ENCODE peak calls at places on chromosome 18, in six cellular contexts. J, U, V, C, W and Q are unnamed samples.

GRCh38 chr18:23953984-23954383 is 60.6 kb upstream of the TTC39C start:
- DNase-seq in W (no peak), V (no peak), C (no peak), U (no peak), J (no peak), Q (no peak)

GRCh38 chr18:76099931-76100457 is 395.0 kb downstream of the ZNF516 start:
- DNase-seq in U (no peak), W (no peak), J (no peak), C (no peak), V (no peak), Q (no peak)

GRCh38 chr18:13442451-13442850 is 223.9 kb downstream of the LDLRAD4 start:
- DNase-seq in V (peak), C (no peak), J (no peak), U (no peak), W (no peak), Q (no peak)

GRCh38 chr18:50819027-50819726 is 639 bp downstream of the MRO start:
- DNase-seq in V (peak), C (no peak), U (no peak), W (peak), J (peak), Q (no peak)

GRCh38 chr18:12401881-12402280 is 5.8 kb upstream of the PRELID3A start:
- DNase-seq in W (no peak), C (no peak), V (no peak), J (no peak), U (no peak), Q (no peak)

GRCh38 chr18:31070206-31070605 is 27.7 kb upstream of the DSC3 start:
- DNase-seq in U (no peak), C (no peak), W (peak), V (no peak), J (no peak), Q (no peak)

GRCh38 chr18:50826027-50826426 is 6.2 kb upstream of the MRO start:
- DNase-seq in C (no peak), V (no peak), W (no peak), U (no peak), J (no peak), Q (no peak)

GRCh38 chr18:21112140-21112473 is 494 bp upstream of the ROCK1 start:
- DNase-seq in W (no peak), V (no peak), C (no peak), J (no peak), U (no peak), Q (no peak)

GRCh38 chr18:58097127-58097906 is 53.3 kb downstream of the NEDD4L start:
- DNase-seq in W (no peak), U (peak), J (no peak), V (no peak), C (no peak), Q (no peak)

GRCh38 chr18:3605562-3606443 is 155.8 kb downstream of the TGIF1 start:
- DNase-seq in C (no peak), U (peak), J (no peak), V (no peak), W (peak), Q (peak)

GRCh38 chr18:79883461-79884295 is 67.8 kb downstream of the SLC66A2 start:
- DNase-seq in V (no peak), J (no peak), W (no peak), U (no peak), C (no peak), Q (no peak)

GRCh38 chr18:8689431-8689830 is 15.9 kb upstream of the MTCL1 start:
- DNase-seq in W (no peak), U (no peak), J (no peak), C (no peak), V (no peak), Q (no peak)

GRCh38 chr18:74514860-74515495 is 18.8 kb downstream of the CNDP2 start:
- DNase-seq in V (no peak), U (no peak), W (no peak), C (no peak), J (no peak), Q (no peak)

GRCh38 chr18:74249181-74249968 is 42.4 kb downstream of the CYB5A start:
- DNase-seq in U (peak), J (no peak), W (peak), V (no peak), C (no peak), Q (peak)

GRCh38 chr18:11154369-11154982 is 5.1 kb upstream of the PIEZO2 start:
- DNase-seq in U (peak), V (no peak), W (peak), C (peak), J (no peak), Q (peak)

GRCh38 chr18:23872701-23873550 is 141.6 kb upstream of the TTC39C start:
- DNase-seq in J (no peak), U (no peak), V (no peak), C (no peak), W (no peak), Q (no peak)

GRCh38 chr18:46313521-46313920 is 209.3 kb downstream of the HAUS1 start:
- DNase-seq in V (no peak), U (no peak), C (no peak), W (no peak), J (no peak), Q (no peak)

GRCh38 chr18:47316924-47317323 is 65.5 kb upstream of the SKOR2 start:
- DNase-seq in U (no peak), C (peak), J (no peak), V (no peak), W (no peak), Q (no peak)

GRCh38 chr18:74175658-74176057 is 27.3 kb downstream of the TIMM21 start:
- DNase-seq in C (no peak), J (no peak), V (no peak), W (no peak), U (no peak), Q (no peak)

GRCh38 chr18:58161659-58162058 is 117.6 kb downstream of the NEDD4L start:
- DNase-seq in W (peak), U (no peak), V (no peak), J (no peak), C (no peak), Q (no peak)

GRCh38 chr18:44781890-44782289 is 101.2 kb downstream of the SETBP1 start:
- DNase-seq in J (no peak), V (no peak), U (peak), C (no peak), W (peak), Q (no peak)

GRCh38 chr18:10269226-10269625 is 185.2 kb upstream of the APCDD1 start:
- DNase-seq in W (no peak), C (no peak), V (no peak), U (no peak), J (no peak), Q (no peak)

GRCh38 chr18:56639094-56639361 is 636 bp upstream of the TXNL1 start:
- DNase-seq in J (no peak), W (no peak), V (no peak), C (no peak), U (no peak), Q (no peak)

DNA sequence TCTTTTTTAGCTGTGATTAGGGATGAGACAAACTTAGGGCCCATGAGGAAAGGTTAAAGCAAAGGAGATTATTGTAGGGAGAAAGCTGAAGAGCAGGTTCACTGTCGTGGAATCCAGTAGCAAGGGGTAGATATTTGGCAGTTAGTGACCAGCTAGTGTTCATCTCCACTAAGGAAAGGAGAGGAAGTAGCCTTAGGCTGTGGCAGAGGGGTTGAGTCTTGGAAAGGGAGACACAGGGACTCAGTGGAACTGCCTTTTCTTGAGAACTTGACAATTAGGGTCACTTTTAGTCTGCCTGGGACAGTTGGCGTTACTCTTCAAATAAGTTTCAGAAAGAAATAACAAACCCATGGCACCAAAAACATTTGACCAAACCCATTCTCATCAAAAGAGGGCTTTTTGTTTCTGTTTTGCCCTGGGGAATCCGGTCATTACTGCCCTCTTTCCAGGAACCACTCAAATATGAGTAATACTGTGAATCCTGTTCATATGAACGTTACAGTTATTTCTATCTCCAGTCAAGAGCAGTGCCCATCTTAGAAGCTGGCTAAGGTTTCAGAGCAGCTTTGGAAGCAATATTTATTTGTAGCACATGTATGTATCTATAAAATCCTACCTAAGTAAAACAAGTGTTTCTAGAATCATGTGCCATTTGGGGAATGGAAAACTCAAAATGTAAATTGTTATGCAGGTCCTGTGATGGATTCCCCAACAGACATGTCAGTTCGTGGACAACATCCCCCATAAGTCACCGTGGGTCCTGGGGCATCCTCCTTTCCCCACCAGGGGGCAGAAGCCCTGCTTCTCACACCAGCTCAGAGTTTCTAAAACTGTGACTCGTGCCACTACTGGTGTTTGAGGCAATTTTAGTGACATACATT is 77.3 kb upstream of the PHLPP1 start:
- DNase-seq in C (peak), W (peak), U (peak), V (no peak), J (no peak), Q (no peak)
- TF ChIP-seq CTCF in C (peak), W (peak), U (peak), V (peak), J (peak), Q (peak)

DNA sequence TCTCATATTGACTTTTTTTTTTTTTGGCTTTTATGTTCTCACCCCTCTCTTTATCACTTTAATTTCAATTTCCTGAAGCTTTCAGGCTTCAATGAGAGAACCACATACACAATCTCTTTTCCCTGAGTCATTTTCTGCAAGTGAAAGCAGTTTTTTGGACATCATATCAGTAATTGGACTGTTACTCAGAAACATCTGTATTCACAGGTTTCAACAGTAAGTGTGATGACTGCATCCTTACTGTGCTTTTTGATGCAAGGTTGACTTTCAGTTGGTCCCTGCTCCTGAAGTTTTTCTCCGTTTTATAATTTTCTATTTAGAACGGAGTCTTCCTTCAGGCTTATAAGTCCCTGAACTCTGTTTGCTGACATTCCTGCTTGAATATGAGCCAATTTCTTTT is 70.5 kb upstream of the CCBE1 start:
- DNase-seq in U (peak), J (no peak), V (no peak), W (peak), C (no peak), Q (peak)
- TF ChIP-seq CTCF in U (no peak), J (no peak), V (no peak), W (no peak), C (no peak), Q (no peak)

GRCh38 chr18:61167902-61168301 is 165.3 kb upstream of the CDH20 start:
- DNase-seq in V (no peak), U (no peak), C (no peak), W (no peak), J (no peak), Q (no peak)
- TF ChIP-seq CTCF in V (no peak), U (no peak), C (no peak), W (no peak), J (no peak), Q (no peak)

GRCh38 chr18:53701697-53702096 is 522.8 kb downstream of the MBD2 start:
- DNase-seq in C (peak), V (no peak), U (no peak), J (no peak), W (no peak), Q (no peak)

GRCh38 chr18:53702480-53702879 is 522.0 kb downstream of the MBD2 start:
- DNase-seq in W (no peak), U (no peak), V (no peak), J (no peak), C (peak), Q (no peak)

GRCh38 chr18:53698907-53699306 is 525.6 kb downstream of the MBD2 start:
- DNase-seq in C (peak), U (no peak), J (no peak), W (peak), V (no peak), Q (no peak)
- TF ChIP-seq CTCF in C (peak), U (no peak), J (peak), W (peak), V (peak), Q (peak)

DNA sequence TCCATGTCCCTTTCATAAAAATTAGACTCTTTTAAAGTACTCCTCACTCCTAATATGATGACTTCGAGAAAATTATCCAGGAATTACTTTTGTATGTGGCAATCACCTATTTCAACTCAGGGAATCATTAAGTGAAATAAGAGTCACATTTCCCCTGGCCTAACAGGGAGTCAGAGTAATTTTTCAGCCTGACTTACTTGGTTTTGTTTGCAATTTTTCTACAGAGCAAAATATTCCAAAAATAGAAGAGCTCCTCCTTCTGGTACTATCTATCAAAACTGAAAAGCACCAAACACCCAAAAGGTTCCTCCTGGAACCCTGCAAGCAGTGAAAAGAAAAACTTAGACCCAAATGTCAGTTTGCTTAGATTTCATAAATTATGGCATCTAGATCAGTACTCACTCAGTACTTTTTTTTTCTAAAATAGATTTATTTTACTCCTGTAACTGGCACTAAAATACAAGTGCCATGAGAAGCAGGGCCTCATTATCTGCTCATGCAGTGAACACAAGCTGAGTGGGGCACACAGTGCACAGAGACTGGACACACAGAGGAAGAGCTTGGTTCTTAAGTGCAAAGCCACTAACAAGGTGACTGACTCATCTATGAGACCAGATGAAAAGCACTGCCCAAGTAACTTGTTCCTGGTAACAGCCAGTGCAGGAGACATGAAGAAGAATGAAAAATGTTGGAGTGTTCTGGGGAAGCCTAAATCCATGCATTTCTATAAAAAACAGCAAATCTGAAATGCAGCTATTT is 28.7 kb downstream of the ACAA2 start:
- DNase-seq in C (peak), W (peak), V (no peak), J (no peak), U (peak), Q (no peak)
- TF ChIP-seq CTCF in C (peak), W (peak), V (peak), J (no peak), U (peak), Q (peak)

DNA sequence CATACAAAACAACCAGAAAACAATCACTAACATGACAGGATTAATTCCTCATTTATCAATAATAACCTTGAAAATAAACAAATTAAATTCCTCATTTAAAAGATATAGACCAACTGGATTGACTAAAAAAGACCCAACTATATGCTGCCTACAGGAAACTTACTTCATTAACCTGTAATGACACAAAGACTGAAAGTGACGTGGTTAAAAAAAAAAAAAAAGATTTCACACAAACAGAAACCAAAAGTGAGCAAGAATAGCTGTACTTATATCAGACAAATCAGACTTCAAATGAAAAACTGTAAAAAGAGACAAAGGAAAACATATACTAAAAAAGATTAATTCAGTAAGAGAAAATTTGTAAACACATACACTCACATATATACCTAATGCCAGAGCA is 201.2 kb downstream of the CCDC178 start:
- DNase-seq in J (no peak), U (no peak), C (peak), W (no peak), V (no peak), Q (no peak)
- TF ChIP-seq CTCF in J (no peak), U (no peak), C (no peak), W (no peak), V (no peak), Q (no peak)